ENCODE peak calls at places on chromosome 13, in eight cellular contexts. D, C, V, U, A, G, X and Z are unnamed samples.

GRCh38 chr13:71879129-71879535 is 12.1 kb upstream of the DACH1 start:
- DNase-seq in C (no peak), D (no peak), X (no peak), U (peak), G (peak), A (no peak), V (peak), Z (no peak)

GRCh38 chr13:100825551-100825950 is 151.0 kb upstream of the TMTC4 start:
- DNase-seq in U (peak), D (no peak), G (no peak), C (no peak), V (peak), A (no peak), X (no peak), Z (peak)

GRCh38 chr13:32228330-32229041 is 86.7 kb downstream of the ZAR1L start:
- DNase-seq in A (peak), D (no peak), U (peak), C (no peak), G (no peak), X (no peak), V (peak), Z (no peak)

GRCh38 chr13:48078251-48078656 is 16.6 kb downstream of the MED4 start:
- DNase-seq in G (peak), X (no peak), A (no peak), D (peak), V (peak), U (peak), C (no peak), Z (no peak)

GRCh38 chr13:39982745-39983144 is 327.3 kb downstream of the COG6 start:
- DNase-seq in A (no peak), D (no peak), G (no peak), V (no peak), X (no peak), C (no peak), U (no peak), Z (no peak)

GRCh38 chr13:114148521-114148855 is 16.1 kb upstream of the RASA3 start:
- DNase-seq in A (no peak), G (no peak), U (no peak), X (no peak), D (no peak), V (no peak), C (no peak), Z (no peak)

GRCh38 chr13:43432948-43433347 is 353.8 kb downstream of the ENOX1 start:
- DNase-seq in U (no peak), A (no peak), V (no peak), G (no peak), C (no peak), D (no peak), X (no peak), Z (no peak)

GRCh38 chr13:28671393-28671792 is 12.5 kb downstream of the POMP start:
- DNase-seq in C (no peak), D (no peak), V (no peak), U (no peak), X (no peak), G (no peak), A (no peak), Z (no peak)

GRCh38 chr13:50915562-50915961 is 6.0 kb downstream of the RNASEH2B start:
- DNase-seq in U (no peak), D (no peak), G (peak), V (no peak), A (no peak), X (no peak), C (no peak), Z (no peak)

GRCh38 chr13:44207476-44207875 is 166.1 kb upstream of the SERP2 start:
- DNase-seq in A (no peak), C (no peak), G (no peak), V (no peak), D (no peak), X (no peak), U (no peak), Z (no peak)

GRCh38 chr13:112057736-112058518 is 9.0 kb upstream of the SOX1 start:
- DNase-seq in C (no peak), V (no peak), X (no peak), D (no peak), A (no peak), G (no peak), U (no peak), Z (no peak)

GRCh38 chr13:111956261-111957151 is 110.4 kb upstream of the SOX1 start:
- DNase-seq in U (no peak), C (peak), G (no peak), A (no peak), V (no peak), D (no peak), X (no peak), Z (no peak)

GRCh38 chr13:47846886-47847285 is 154.2 kb downstream of the SUCLA2 start:
- DNase-seq in U (peak), A (no peak), G (no peak), X (no peak), D (no peak), C (no peak), V (no peak), Z (no peak)

GRCh38 chr13:65488606-65489005 is 1741.5 kb downstream of the PCDH9 start:
- DNase-seq in C (no peak), A (no peak), G (no peak), X (no peak), D (no peak), U (no peak), V (no peak), Z (no peak)

GRCh38 chr13:114334305-114335053 is 20.2 kb downstream of the CHAMP1 start:
- DNase-seq in D (no peak), C (no peak), G (peak), X (no peak), V (no peak), U (no peak), A (no peak), Z (no peak)

GRCh38 chr13:42575938-42576337 is 2.0 kb downstream of the TNFSF11 start:
- DNase-seq in A (no peak), G (no peak), C (no peak), D (no peak), X (no peak), U (no peak), V (no peak), Z (no peak)

GRCh38 chr13:48400090-48400694 is 12.7 kb downstream of the LPAR6 start:
- DNase-seq in C (no peak), X (no peak), D (no peak), A (no peak), G (no peak), U (peak), V (peak), Z (no peak)

GRCh38 chr13:33017410-33017929 is 1.2 kb downstream of the KL start:
- DNase-seq in V (peak), G (peak), D (no peak), X (no peak), C (peak), U (peak), A (peak), Z (peak)

GRCh38 chr13:79402074-79402635 is 3.9 kb downstream of the RBM26 start:
- DNase-seq in D (no peak), C (no peak), G (no peak), X (no peak), U (no peak), A (no peak), V (no peak), Z (no peak)

GRCh38 chr13:53545340-53545941 is 516.8 kb downstream of the OLFM4 start:
- DNase-seq in A (no peak), X (no peak), U (no peak), G (no peak), V (no peak), C (no peak), D (no peak), Z (no peak)

GRCh38 chr13:24052547-24052981 is 108.0 kb upstream of the SPATA13 start:
- DNase-seq in C (no peak), D (no peak), A (no peak), U (peak), X (no peak), V (peak), G (no peak), Z (no peak)
- TF ChIP-seq CTCF in C (no peak), D (no peak), A (peak), U (no peak), X (no peak), V (peak), G (no peak), Z (no peak)

GRCh38 chr13:22618002-22618401 is 562.8 kb upstream of the SGCG start:
- DNase-seq in A (no peak), V (no peak), G (no peak), X (no peak), D (no peak), C (no peak), U (no peak), Z (no peak)
- TF ChIP-seq CTCF in A (no peak), V (no peak), G (no peak), X (no peak), D (no peak), C (no peak), U (no peak), Z (no peak)

DNA sequence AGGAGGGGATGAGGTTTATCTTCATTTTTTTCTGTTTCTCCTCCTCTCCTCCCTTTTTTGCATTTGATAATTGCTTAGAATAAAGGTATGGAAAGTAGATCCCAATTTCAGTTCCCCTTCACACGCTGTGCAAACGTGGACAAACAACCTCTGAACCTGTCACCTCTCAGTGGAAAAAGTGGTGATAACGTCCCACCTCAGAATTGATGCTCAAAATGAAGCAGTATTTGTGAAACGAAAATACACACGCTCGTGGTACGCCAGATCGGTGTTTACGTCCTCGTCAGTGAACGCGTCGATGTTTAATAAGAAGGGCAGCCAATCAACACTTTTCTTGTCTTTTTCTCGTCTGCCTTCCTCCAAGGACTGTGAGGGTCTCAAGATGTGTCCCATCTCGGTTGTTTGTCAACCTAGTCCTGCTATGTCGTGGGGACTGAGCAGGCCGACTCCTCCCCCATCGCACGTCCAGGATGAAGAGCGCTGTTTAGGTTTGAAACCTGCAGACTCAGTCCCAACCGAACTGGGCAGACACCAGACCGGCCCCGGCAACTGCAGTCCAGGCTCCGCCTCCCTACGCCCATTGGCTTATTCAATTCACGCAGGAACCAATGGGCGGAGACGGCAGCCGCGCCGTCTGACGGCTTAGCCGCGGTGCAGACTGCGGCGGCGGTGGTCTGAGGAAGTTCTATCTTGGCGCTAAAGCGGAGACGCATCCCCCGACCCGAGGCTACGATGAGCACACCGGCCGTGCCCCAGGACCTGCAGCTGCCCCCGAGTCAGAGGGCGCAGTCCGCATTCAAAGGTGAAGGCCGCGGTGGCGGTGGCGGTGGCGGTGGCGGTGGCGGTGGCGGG is at the start of gene CKAP2:
- DNase-seq in X (peak), D (peak), C (peak), A (peak), G (peak), U (peak), V (peak), Z (peak)
- TF ChIP-seq CTCF in X (no peak), D (no peak), C (no peak), A (no peak), G (no peak), U (no peak), V (no peak), Z (no peak)

DNA sequence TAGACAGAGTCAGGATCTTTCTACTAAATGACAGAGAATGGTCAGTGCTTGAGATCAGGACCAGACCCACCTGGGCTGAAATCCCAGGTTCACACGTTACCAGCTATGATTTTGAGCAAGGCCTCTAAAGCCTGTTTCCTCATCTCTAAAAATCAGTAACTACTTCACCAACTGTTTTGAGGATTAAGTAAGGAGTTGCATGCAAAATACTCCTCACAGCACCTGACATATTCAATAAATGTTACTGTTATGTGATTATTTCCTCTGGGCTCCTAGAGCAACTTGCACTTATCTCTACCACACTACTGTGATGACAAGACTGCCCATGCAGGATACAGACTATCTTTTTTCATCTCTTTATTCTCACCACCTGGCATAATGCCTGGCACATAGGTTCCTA is 1.9 kb downstream of the KATNAL1 start:
- DNase-seq in A (no peak), C (no peak), V (no peak), U (no peak), G (peak), X (no peak), D (no peak), Z (no peak)
- TF ChIP-seq CTCF in A (no peak), C (no peak), V (no peak), U (no peak), G (no peak), X (no peak), D (no peak), Z (no peak)

DNA sequence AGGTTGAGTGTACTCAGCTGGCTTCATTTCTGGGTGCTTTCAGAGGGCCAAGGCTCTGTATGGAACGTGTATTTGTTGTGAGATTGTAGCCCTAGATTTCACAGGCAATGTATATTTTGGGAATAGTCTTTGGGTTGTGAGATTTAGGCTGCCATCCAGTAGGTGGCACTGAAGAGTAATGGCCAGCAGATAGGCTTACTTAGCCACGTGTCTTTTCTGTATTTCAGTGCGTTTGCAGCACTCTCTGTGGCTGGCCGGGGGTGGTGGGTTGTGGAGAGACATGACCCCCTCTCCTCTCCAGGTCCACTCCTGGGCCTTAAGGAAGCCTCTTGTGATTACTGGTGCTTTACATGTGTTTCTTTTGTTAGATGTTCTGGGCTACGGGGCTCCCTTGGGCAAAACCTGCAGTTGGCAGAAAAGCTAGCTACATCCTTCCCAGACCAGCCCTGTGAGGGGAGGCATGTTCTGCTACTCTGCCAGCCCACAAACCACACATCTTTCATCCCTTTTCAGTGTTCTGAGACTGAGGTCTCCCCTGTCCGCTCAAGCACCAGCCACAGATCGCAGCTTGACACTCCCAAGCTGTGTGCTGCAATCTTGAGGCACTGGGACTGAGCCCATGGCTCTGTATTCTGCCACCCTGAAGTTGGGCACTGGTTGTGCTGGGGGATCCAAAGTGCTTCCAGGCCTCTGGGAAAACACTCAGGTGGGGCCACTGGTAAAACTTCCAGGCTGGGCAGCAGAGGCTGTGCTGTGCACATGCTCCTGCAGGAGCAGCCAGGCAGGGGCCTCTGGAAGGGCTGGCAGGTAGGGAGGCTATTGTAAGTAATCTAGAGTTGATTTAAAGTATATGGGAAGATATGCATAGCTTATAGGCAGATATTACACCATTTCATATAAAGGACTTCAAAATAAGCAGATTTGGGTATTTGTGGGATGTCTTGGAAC is 1096.8 kb upstream of the PCDH20 start:
- DNase-seq in D (no peak), X (peak), A (no peak), G (peak), C (no peak), U (peak), V (peak), Z (no peak)
- TF ChIP-seq CTCF in D (no peak), X (peak), A (peak), G (peak), C (peak), U (peak), V (peak), Z (peak)

GRCh38 chr13:27424246-27425150 is at the start of gene GTF3A:
- DNase-seq in D (peak), X (peak), G (peak), U (peak), C (peak), A (no peak), V (peak), Z (no peak)

GRCh38 chr13:27427663-27428062 is 3.2 kb downstream of the GTF3A start:
- DNase-seq in V (no peak), C (no peak), D (no peak), G (no peak), X (no peak), U (no peak), A (no peak), Z (no peak)

GRCh38 chr13:27428160-27428559 is 3.7 kb downstream of the GTF3A start:
- DNase-seq in A (no peak), G (no peak), D (no peak), V (no peak), X (no peak), U (no peak), C (no peak), Z (no peak)

GRCh38 chr13:27425151-27425917 is 915 bp downstream of the GTF3A start:
- DNase-seq in U (peak), G (peak), V (peak), D (no peak), A (no peak), X (no peak), C (no peak), Z (no peak)

DNA sequence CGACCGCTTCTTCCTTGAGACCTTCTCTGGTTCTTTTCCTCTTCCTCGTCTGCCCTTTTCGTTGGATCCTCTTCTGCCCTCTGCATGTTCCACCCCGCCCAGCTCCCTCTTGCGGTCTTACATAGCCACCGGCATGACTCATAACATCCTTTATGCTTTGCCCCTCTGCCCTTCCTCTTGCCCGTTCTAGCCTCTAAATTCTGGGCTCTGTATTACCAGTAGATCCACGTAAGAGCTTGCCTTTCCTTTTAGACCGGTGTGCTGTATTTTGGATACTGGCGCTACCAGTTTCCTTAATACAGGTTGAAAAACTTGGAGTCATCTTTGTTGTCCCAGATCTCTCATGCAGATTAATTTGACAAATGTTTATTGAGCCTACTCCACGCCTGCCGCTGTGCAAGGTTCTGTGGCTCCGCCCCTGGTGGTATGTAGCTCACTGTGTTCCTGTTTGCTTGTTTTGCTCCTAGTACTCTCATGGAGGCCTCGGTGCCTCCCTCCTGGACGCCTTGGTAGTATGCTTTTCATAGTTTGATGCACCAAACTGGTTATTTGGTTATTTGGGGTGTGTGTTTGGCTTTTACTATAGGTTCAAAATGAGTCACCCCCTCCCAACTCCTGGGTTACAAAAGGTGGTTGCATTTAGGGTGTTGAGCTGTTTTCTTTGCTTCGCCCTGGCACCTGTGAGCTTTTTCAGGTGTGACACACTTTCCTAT is 1.7 kb downstream of the GTF3A start:
- DNase-seq in G (peak), V (peak), D (peak), C (peak), A (no peak), U (peak), X (peak), Z (peak)
- TF ChIP-seq CTCF in G (peak), V (peak), D (no peak), C (peak), A (peak), U (peak), X (peak), Z (peak)

DNA sequence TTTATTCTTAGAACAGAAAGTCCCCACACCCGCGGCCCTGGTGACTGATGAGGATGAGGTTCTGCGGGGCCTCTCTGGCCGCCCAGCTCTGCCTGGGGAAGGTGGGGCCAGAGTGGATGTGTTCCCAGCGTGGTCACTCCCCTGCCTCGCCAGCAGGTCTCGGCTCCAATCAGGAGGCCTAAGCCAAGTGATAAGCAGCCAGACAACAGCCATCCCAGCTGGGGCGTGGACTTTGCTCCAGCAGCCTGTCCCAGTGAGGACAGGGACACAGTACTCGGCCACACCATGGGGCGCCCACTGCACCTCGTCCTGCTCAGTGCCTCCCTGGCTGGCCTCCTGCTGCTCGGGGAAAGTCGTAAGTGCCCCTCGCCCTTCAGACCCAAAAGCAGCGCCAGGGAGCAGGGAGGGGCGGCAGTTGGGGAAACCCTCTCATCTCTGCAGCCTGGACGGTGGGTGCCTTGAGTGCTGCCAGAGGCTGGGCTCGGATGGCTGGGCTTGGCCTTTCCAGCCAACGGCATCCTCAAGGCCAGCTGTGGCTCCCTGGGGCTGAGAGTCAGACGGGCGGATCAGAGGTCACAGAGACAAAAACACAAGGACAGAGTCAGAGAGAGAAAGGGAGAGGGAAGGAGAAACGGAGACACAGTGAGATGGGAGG is at the start of gene F10:
- DNase-seq in A (no peak), D (peak), G (no peak), X (no peak), C (peak), V (peak), U (peak), Z (peak)
- TF ChIP-seq CTCF in A (no peak), D (no peak), G (no peak), X (no peak), C (peak), V (no peak), U (no peak), Z (no peak)